ENCODE peak calls at places on chromosomes 7 and 10, in seven cellular contexts. K is GM12878, X is lower lobe of right lung, M is heart right ventricle, G is HepG2, N is mucosa of descending colon, F is left lung. V is an unnamed sample.

GRCh38 chr7:116393654-116394053 is 105.9 kb upstream of the CAV2 start:
- ATAC-seq in X (peak; percentile 37), F (peak; percentile 36), K (no peak), N (no peak), M (peak; percentile 78), G (no peak), V (peak; percentile 32)

GRCh38 chr10:12201543-12201942 is 5.6 kb downstream of the CDC123 start:
- ATAC-seq in G (no peak), X (no peak), F (no peak), M (no peak), N (no peak), K (peak; percentile 15), V (no peak)

GRCh38 chr10:14528450-14528849 is 197.7 kb upstream of the FRMD4A start:
- ATAC-seq in M (no peak), X (no peak), N (no peak), G (no peak), F (no peak), K (peak; percentile 39), V (no peak)

GRCh38 chr7:108463613-108464012 is 7.4 kb upstream of the NRCAM start:
- ATAC-seq in K (no peak), N (no peak), M (no peak), G (no peak), X (no peak), F (no peak), V (no peak)

GRCh38 chr10:12480440-12480839 is 131.1 kb downstream of the CAMK1D start:
- ATAC-seq in X (no peak), N (no peak), M (no peak), G (no peak), K (no peak), F (no peak), V (no peak)

GRCh38 chr10:7667262-7668141 is 736 bp upstream of the ITIH5 start:
- ATAC-seq in M (peak; percentile 67), X (peak; percentile 63), G (peak; percentile 79), F (peak; percentile 54), K (no peak), N (peak; percentile 32), V (peak; percentile 69)

GRCh38 chr7:39463252-39463651 is 103.0 kb upstream of the YAE1 start:
- ATAC-seq in K (no peak), N (peak; percentile 61), F (no peak), G (no peak), X (no peak), M (no peak), V (no peak)

GRCh38 chr10:72088879-72089585 is 681 bp upstream of the SPOCK2 start:
- ATAC-seq in F (peak; percentile 40), N (peak; percentile 24), K (no peak), X (peak; percentile 60), G (peak; percentile 49), M (no peak), V (no peak)

GRCh38 chr10:4652111-4653010 is 173.6 kb upstream of the AKR1E2 start:
- ATAC-seq in M (no peak), X (no peak), K (peak; percentile 46), G (no peak), N (no peak), F (no peak), V (no peak)

GRCh38 chr10:124647421-124648130 is 96.6 kb downstream of the FAM53B start:
- ATAC-seq in N (peak; percentile 86), K (peak; percentile 79), F (peak; percentile 79), G (peak; percentile 56), M (peak; percentile 25), X (peak; percentile 80), V (peak; percentile 63)

GRCh38 chr10:1978593-1978992 is 241.3 kb upstream of the ADARB2 start:
- ATAC-seq in X (no peak), F (no peak), M (no peak), G (no peak), N (no peak), K (no peak), V (no peak)

GRCh38 chr7:33186187-33186586 is 56.8 kb downstream of the BBS9 start:
- ATAC-seq in M (no peak), G (no peak), K (no peak), F (peak; percentile 50), N (no peak), X (no peak), V (no peak)

GRCh38 chr10:24683554-24683953 is 40.1 kb downstream of the ARHGAP21 start:
- ATAC-seq in G (no peak), M (no peak), N (no peak), F (no peak), X (no peak), K (peak; percentile 70), V (no peak)

GRCh38 chr10:76882245-76882644 is 755.4 kb downstream of the KCNMA1 start:
- ATAC-seq in X (peak; percentile 45), F (no peak), N (peak; percentile 12), M (no peak), K (peak; percentile 88), G (no peak), V (no peak)

GRCh38 chr10:49000437-49001398 is 61.1 kb upstream of the LRRC18 start:
- ATAC-seq in X (no peak), K (no peak), M (peak; percentile 48), N (no peak), F (no peak), G (no peak), V (no peak)

GRCh38 chr10:110017940-110018339 is 10.2 kb downstream of the ADD3 start:
- ATAC-seq in F (no peak), M (no peak), N (no peak), K (no peak), X (no peak), G (no peak), V (no peak)
- H3K4me1 ChIP-seq in F (peaks cover 67% of the 10 kb centered on the region), M (peaks cover 63% of the 10 kb centered on the region), N (no peaks in the 10 kb centered on the region), K (peaks cover 15% of the 10 kb centered on the region), X (peaks cover 34% of the 10 kb centered on the region), G (peaks cover 14% of the 10 kb centered on the region), V (no peaks in the 10 kb centered on the region)

DNA sequence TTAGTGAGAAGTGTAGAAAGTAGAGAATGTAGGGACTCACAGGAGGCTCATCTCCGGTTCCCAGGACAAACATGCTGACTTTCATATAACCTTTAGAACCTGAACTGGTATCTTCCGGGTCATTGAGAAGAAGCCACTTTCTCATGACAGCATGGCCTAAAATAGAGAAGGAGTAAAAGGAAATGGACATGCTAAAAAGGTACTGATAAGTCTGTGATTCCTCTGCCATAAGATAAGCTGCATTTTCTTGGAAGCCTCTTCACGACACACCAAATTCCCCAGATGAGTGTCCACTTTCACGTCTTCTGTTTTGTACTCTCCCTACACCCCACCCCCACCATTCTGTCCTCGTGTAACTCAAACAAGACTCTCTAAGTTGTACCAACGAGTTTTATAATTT is 79.9 kb downstream of the MYOF start:
- ATAC-seq in K (no peak), N (no peak), M (no peak), F (no peak), G (no peak), X (no peak), V (no peak)
- H3K36me3 ChIP-seq in K (no peaks in the 10 kb centered on the region), N (no peaks in the 10 kb centered on the region), M (no peaks in the 10 kb centered on the region), F (peaks cover 74% of the 10 kb centered on the region), G (no peaks in the 10 kb centered on the region), X (peaks cover 58% of the 10 kb centered on the region), V (peaks cover 73% of the 10 kb centered on the region)

DNA sequence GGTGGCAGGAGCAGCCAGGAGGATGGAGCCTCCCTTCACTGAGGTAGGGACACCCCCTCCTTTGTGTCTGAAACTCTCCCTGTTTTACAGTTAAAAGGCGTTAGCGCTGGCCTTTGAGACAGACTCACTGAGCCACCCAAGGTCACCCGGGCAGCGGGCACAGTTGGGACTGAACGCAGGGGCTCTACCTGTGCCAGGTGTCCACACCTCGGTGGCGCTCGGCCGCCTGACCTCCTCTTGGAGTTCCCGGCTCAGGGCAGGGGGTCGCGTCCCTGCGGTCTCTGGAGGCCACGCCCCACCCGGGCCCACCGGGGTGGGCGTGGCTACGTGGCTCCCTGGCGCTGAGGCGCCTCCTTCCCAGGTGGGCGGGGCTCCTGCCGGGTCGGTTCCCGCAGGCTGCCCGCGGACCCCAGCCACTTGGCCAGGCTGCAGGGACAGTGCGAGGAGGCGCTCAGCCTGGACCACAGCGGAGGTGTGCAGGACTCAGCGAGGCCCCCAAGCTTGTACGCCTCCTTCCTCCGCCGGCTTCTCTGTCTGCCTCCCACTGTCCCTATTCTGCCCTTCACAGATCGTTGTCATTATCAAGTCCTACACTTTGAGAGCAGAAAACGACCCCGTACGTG is 39.9 kb upstream of the LEP start:
- ATAC-seq in G (peak; percentile 18), F (no peak), N (no peak), M (peak; percentile 30), X (peak; percentile 31), K (no peak), V (no peak)
- H3K4me3 ChIP-seq in G (no peak overlapping the region), F (peak overlapping the region; percentile 8), N (no peak overlapping the region), M (peak overlapping the region; percentile 14), X (no peak overlapping the region), K (no peak overlapping the region), V (no peak overlapping the region)

GRCh38 chr10:110340821-110341220 is 36.1 kb upstream of the SMNDC1 start:
- ATAC-seq in N (no peak), M (no peak), F (no peak), G (no peak), K (no peak), X (no peak), V (no peak)
- H3K4me1 ChIP-seq in N (no peaks in the 10 kb centered on the region), M (no peaks in the 10 kb centered on the region), F (peaks cover 3% of the 10 kb centered on the region), G (no peaks in the 10 kb centered on the region), K (no peaks in the 10 kb centered on the region), X (peaks cover 3% of the 10 kb centered on the region), V (peaks cover 3% of the 10 kb centered on the region)

GRCh38 chr7:141664450-141664849 is 37.5 kb downstream of the DENND11 start:
- ATAC-seq in G (peak; percentile 9), F (no peak), M (no peak), X (no peak), N (peak; percentile 85), K (no peak), V (no peak)

GRCh38 chr7:141663081-141663510 is 38.9 kb downstream of the DENND11 start:
- ATAC-seq in G (peak; percentile 89), K (no peak), X (peak; percentile 67), M (no peak), N (peak; percentile 86), F (peak; percentile 68), V (no peak)

GRCh38 chr7:141665208-141666035 is 36.5 kb downstream of the DENND11 start:
- ATAC-seq in F (no peak), X (no peak), N (no peak), K (no peak), M (peak; percentile 45), G (no peak), V (no peak)

GRCh38 chr7:141659501-141659900 is 42.5 kb downstream of the DENND11 start:
- ATAC-seq in K (no peak), N (no peak), M (no peak), F (no peak), X (no peak), G (no peak), V (no peak)

DNA sequence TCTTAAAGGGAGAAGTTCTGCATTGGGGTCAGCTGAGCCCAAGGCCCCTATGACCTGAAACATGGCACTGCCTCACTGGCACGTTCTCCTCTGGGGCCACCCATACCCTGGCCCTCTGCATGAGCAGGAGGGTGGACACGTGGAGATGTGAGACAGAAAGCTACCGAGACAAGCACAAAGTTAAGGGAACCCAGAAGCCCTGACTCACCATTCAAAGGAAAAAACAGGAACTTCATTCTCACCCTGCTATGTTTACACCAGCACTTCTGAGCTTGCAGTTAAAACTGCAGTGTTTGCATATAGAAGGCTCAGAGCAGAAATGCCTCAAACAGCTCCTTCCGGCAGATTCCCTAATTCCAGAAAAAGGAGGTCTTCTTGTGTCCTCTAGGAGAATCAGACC is 41.7 kb downstream of the DENND11 start:
- ATAC-seq in F (peak; percentile 76), K (no peak), X (peak; percentile 70), G (no peak), N (peak; percentile 18), M (peak; percentile 52), V (no peak)
- H3K36me3 ChIP-seq in F (peaks cover 62% of the 10 kb centered on the region), K (peaks cover 23% of the 10 kb centered on the region), X (peaks cover 80% of the 10 kb centered on the region), G (peaks cover 16% of the 10 kb centered on the region), N (no peaks in the 10 kb centered on the region), M (no peaks in the 10 kb centered on the region), V (peaks cover 99% of the 10 kb centered on the region)

GRCh38 chr10:96612052-96612830 is 25.4 kb upstream of the TM9SF3 start:
- ATAC-seq in G (peak; percentile 73), N (peak; percentile 58), F (no peak), K (no peak), X (no peak), M (no peak), V (no peak)
- H3K4me3 ChIP-seq in G (no peak overlapping the region), N (no peak overlapping the region), F (no peak overlapping the region), K (no peak overlapping the region), X (no peak overlapping the region), M (no peak overlapping the region), V (no peak overlapping the region)